ENCODE peak calls at places on chromosomes 16 and 17, in eight cellular contexts. R is effector memory CD8-positive, alpha-beta T cell; D is DMS 273 treated with DMSO at 0.1 percent for 48 hours; X is M059J; B is fibroblast of the aortic adventitia; A is nucleus accumbens; S is keratinocyte; V is NAMALWA. Y is an unnamed sample.
A peak's percentile ranks its signal among the peaks of the same experiment; 100 is the strongest.

GRCh38 chr17:81512560-81512983 is at the start of gene ACTG1:
- DNase-seq in R (peak; percentile 85), D (peak; percentile 51), X (peak; percentile 89), B (peak; percentile 91), A (peak; percentile 84), S (no peak), V (peak; percentile 92), Y (peak; percentile 93)

GRCh38 chr16:48946687-48947370 is 334.8 kb downstream of the CBLN1 start:
- DNase-seq in R (no peak), D (no peak), X (no peak), B (no peak), A (no peak), S (no peak), V (no peak), Y (no peak)

GRCh38 chr16:7090628-7091115 is 242.0 kb upstream of the RBFOX1 start:
- DNase-seq in R (no peak), D (no peak), X (no peak), B (no peak), A (no peak), S (no peak), V (no peak), Y (no peak)

GRCh38 chr17:2814499-2815341 is 18.5 kb downstream of the RAP1GAP2 start:
- DNase-seq in R (peak; percentile 96), D (no peak), X (peak; percentile 56), B (no peak), A (no peak), S (no peak), V (peak; percentile 59), Y (no peak)

GRCh38 chr17:5804226-5804625 is 219.9 kb upstream of the NLRP1 start:
- DNase-seq in R (no peak), D (no peak), X (no peak), B (no peak), A (no peak), S (no peak), V (no peak), Y (no peak)

GRCh38 chr17:80877095-80877828 is 114.4 kb upstream of the CHMP6 start:
- DNase-seq in R (peak; percentile 34), D (no peak), X (no peak), B (no peak), A (no peak), S (no peak), V (no peak), Y (no peak)

GRCh38 chr16:75351183-75351582 is 82.1 kb downstream of the CFDP1 start:
- DNase-seq in R (no peak), D (no peak), X (peak; percentile 83), B (peak; percentile 73), A (no peak), S (no peak), V (no peak), Y (peak; percentile 80)

GRCh38 chr17:79800325-79801155 is 3.7 kb upstream of the CBX8 start:
- DNase-seq in R (no peak), D (peak; percentile 79), X (peak; percentile 62), B (peak; percentile 45), A (no peak), S (no peak), V (peak; percentile 73), Y (peak; percentile 51)

GRCh38 chr16:31143889-31144148 is 6.0 kb downstream of the PRSS36 start:
- DNase-seq in R (no peak), D (no peak), X (no peak), B (no peak), A (no peak), S (no peak), V (no peak), Y (no peak)

GRCh38 chr17:78343433-78344201 is 16.3 kb downstream of the SOCS3 start:
- DNase-seq in R (peak; percentile 71), D (no peak), X (peak; percentile 31), B (no peak), A (no peak), S (no peak), V (peak; percentile 69), Y (no peak)

GRCh38 chr17:67534941-67535340 is 157.9 kb downstream of the PITPNC1 start:
- DNase-seq in R (no peak), D (no peak), X (peak; percentile 13), B (no peak), A (no peak), S (no peak), V (no peak), Y (no peak)

GRCh38 chr17:30454635-30455034 is 22.6 kb upstream of the GOSR1 start:
- DNase-seq in R (no peak), D (no peak), X (no peak), B (no peak), A (no peak), S (no peak), V (peak; percentile 20), Y (no peak)

GRCh38 chr17:40360091-40360490 is 4.4 kb downstream of the GJD3 start:
- DNase-seq in R (no peak), D (no peak), X (no peak), B (no peak), A (no peak), S (no peak), V (no peak), Y (no peak)

GRCh38 chr16:23504453-23505179 is 5.7 kb downstream of the GGA2 start:
- DNase-seq in R (peak; percentile 85), D (peak; percentile 38), X (peak; percentile 97), B (peak; percentile 84), A (no peak), S (peak; percentile 73), V (peak; percentile 40), Y (peak; percentile 97)

GRCh38 chr17:64240741-64241347 is 22.2 kb downstream of the TEX2 start:
- DNase-seq in R (no peak), D (no peak), X (peak; percentile 92), B (peak; percentile 92), A (no peak), S (no peak), V (no peak), Y (peak; percentile 99)

GRCh38 chr17:281365-281999 is 71.1 kb downstream of the RPH3AL start:
- DNase-seq in R (no peak), D (no peak), X (no peak), B (no peak), A (no peak), S (no peak), V (no peak), Y (no peak)

GRCh38 chr16:73058221-73058615 is 10.3 kb upstream of the ZFHX3 start:
- DNase-seq in R (no peak), D (no peak), X (peak; percentile 63), B (peak; percentile 45), A (no peak), S (no peak), V (peak; percentile 59), Y (peak; percentile 58)

GRCh38 chr17:63984651-63985386 is 12.1 kb upstream of the SCN4A start:
- DNase-seq in R (peak; percentile 50), D (peak; percentile 54), X (peak; percentile 81), B (peak; percentile 94), A (no peak), S (peak; percentile 13), V (no peak), Y (peak; percentile 87)

GRCh38 chr16:60142991-60143705 is 1409.0 kb upstream of the GOT2 start:
- DNase-seq in R (no peak), D (no peak), X (peak; percentile 58), B (no peak), A (no peak), S (no peak), V (no peak), Y (peak; percentile 78)

GRCh38 chr17:37167756-37168155 is 208.0 kb upstream of the C17orf78 start:
- DNase-seq in R (no peak), D (no peak), X (no peak), B (no peak), A (no peak), S (no peak), V (no peak), Y (no peak)

GRCh38 chr17:10025976-10026785 is 121.1 kb upstream of the RCVRN start:
- DNase-seq in R (no peak), D (no peak), X (no peak), B (no peak), A (peak; percentile 18), S (no peak), V (no peak), Y (no peak)

GRCh38 chr16:14193316-14193871 is 122.3 kb downstream of the MRTFB start:
- DNase-seq in R (no peak), D (no peak), X (no peak), B (no peak), A (no peak), S (no peak), V (peak; percentile 61), Y (no peak)

GRCh38 chr17:43832168-43832975 is 574 bp downstream of the MPP3 start:
- DNase-seq in R (no peak), D (no peak), X (peak; percentile 79), B (peak; percentile 54), A (peak; percentile 42), S (no peak), V (no peak), Y (peak; percentile 82)

GRCh38 chr17:58641937-58642336 is 49.9 kb downstream of the TEX14 start:
- DNase-seq in R (no peak), D (no peak), X (peak; percentile 19), B (no peak), A (no peak), S (no peak), V (no peak), Y (no peak)

GRCh38 chr17:80225230-80225629 is 5.0 kb downstream of the SLC26A11 start:
- DNase-seq in R (no peak), D (no peak), X (no peak), B (no peak), A (no peak), S (no peak), V (no peak), Y (no peak)

GRCh38 chr16:67399218-67399733 is 6.0 kb upstream of the TPPP3 start:
- DNase-seq in R (peak; percentile 33), D (no peak), X (no peak), B (no peak), A (peak; percentile 49), S (no peak), V (peak; percentile 65), Y (no peak)

GRCh38 chr17:51995797-51996403 is 162.6 kb downstream of the CA10 start:
- DNase-seq in R (no peak), D (no peak), X (no peak), B (no peak), A (no peak), S (no peak), V (no peak), Y (peak; percentile 52)

GRCh38 chr17:7549401-7550055 is 670 bp downstream of the TNFSF12 start:
- DNase-seq in R (peak; percentile 24), D (no peak), X (no peak), B (no peak), A (no peak), S (no peak), V (no peak), Y (no peak)

GRCh38 chr17:1742371-1743093 is at the start of gene SERPINF2:
- DNase-seq in R (no peak), D (no peak), X (no peak), B (no peak), A (no peak), S (no peak), V (no peak), Y (no peak)

GRCh38 chr16:72876981-72877373 is 171.0 kb downstream of the ZFHX3 start:
- DNase-seq in R (no peak), D (no peak), X (peak; percentile 36), B (no peak), A (no peak), S (no peak), V (no peak), Y (peak; percentile 60)

GRCh38 chr17:48998557-48999440 is 1.6 kb downstream of the IGF2BP1 start:
- DNase-seq in R (no peak), D (no peak), X (no peak), B (no peak), A (no peak), S (no peak), V (peak; percentile 49), Y (no peak)

Y was measured in EL.